ENCODE peak calls at places on chromosomes 13 and 19, in seven cellular contexts. Q is right atrium auricular region, R is heart right ventricle, L is HAP-1, J is left ventricle myocardium inferior, E is thoracic aorta, O is cardiac muscle cell. U is an unnamed sample. For H3K36me3, the result is how much of the 10 kb centered on the place peaks cover.

GRCh38 chr19:17942181-17942580 is 9.4 kb downstream of the CCDC124 start:
- DNase-seq in R (no peak), L (no peak), O (no peak), E (no peak), J (no peak), Q (no peak), U (no peak)

GRCh38 chr13:70330697-70331361 is 222.6 kb upstream of the KLHL1 start:
- DNase-seq in Q (no peak), L (no peak), O (no peak), J (no peak), E (no peak), R (no peak), U (no peak)

GRCh38 chr19:3783660-3784584 is 2.3 kb downstream of the MATK start:
- DNase-seq in E (no peak), O (no peak), R (no peak), Q (no peak), L (no peak), J (no peak), U (peak)

GRCh38 chr19:10217085-10217484 is 14.0 kb downstream of the S1PR2 start:
- DNase-seq in Q (no peak), L (no peak), O (no peak), E (no peak), R (no peak), J (no peak), U (no peak)

GRCh38 chr19:4414800-4415251 is 12.4 kb downstream of the CHAF1A start:
- DNase-seq in L (no peak), J (no peak), R (no peak), Q (no peak), E (no peak), O (no peak), U (no peak)

GRCh38 chr13:91185294-91185863 is 162.1 kb upstream of the MIR17HG start:
- DNase-seq in O (peak), L (no peak), R (no peak), Q (no peak), E (no peak), J (no peak), U (no peak)

GRCh38 chr19:50882188-50882587 is 8.9 kb downstream of the KLK2 start:
- DNase-seq in R (no peak), E (no peak), J (no peak), Q (no peak), O (no peak), L (no peak), U (no peak)

GRCh38 chr19:51372649-51373504 is at the start of gene NKG7:
- DNase-seq in Q (no peak), O (no peak), J (no peak), R (no peak), E (no peak), L (no peak), U (no peak)

GRCh38 chr13:50580684-50581305 is 262.7 kb downstream of the DLEU7 start:
- DNase-seq in Q (no peak), J (no peak), R (peak), O (peak), E (no peak), L (no peak), U (no peak)

GRCh38 chr13:40271511-40271910 is 394.9 kb downstream of the FOXO1 start:
- DNase-seq in Q (no peak), E (no peak), O (no peak), L (no peak), J (peak), R (peak), U (no peak)

GRCh38 chr13:20118268-20119140 is 42.3 kb downstream of the GJA3 start:
- DNase-seq in L (no peak), E (no peak), O (peak), Q (no peak), J (peak), R (peak), U (no peak)

GRCh38 chr13:114259974-114260373 is 21.4 kb upstream of the UPF3A start:
- DNase-seq in J (no peak), L (no peak), E (no peak), Q (no peak), R (no peak), O (no peak), U (no peak)
- H3K36me3 ChIP-seq in J (half or more), L (half or more), E (half or more), Q (half or more), R (under half), O (half or more), U (half or more)

GRCh38 chr19:16066611-16067104 is 9.6 kb upstream of the TPM4 start:
- DNase-seq in O (no peak), L (peak), Q (no peak), E (no peak), J (no peak), R (peak), U (no peak)
- H3K4me3 ChIP-seq in O (no peak), L (no peak), Q (no peak), E (peak), J (peak), R (no peak), U (peak)

DNA sequence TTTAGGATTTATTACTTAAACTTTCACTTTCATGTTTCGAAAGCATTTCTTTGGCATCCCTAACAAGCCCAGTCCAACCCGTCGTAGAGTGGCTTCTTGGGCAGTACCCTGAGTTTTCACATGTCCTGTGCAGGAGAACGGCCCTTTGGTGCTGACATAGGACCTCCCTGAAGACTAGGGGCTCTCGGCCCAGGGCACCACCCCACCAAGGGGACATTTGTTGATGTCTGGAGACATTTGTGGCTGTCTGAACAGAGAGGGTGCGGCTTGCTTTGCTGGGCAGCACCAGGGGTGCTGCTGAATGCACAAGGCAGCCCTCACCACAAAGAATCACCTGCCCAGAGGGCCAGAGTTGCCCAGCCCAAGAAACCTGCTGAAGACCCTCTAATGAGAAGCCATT is 30.6 kb downstream of the CUL4A start:
- DNase-seq in O (no peak), L (no peak), E (no peak), J (no peak), Q (no peak), R (no peak), U (no peak)
- H3K36me3 ChIP-seq in O (half or more), L (under half), E (half or more), J (half or more), Q (half or more), R (under half), U (half or more)

GRCh38 chr19:31349160-31349881 is at the start of gene TSHZ3:
- DNase-seq in O (peak), Q (peak), R (peak), J (peak), E (no peak), L (peak), U (peak)
- H3K4me3 ChIP-seq in O (peak), Q (peak), R (peak), J (peak), E (peak), L (peak), U (peak)

U was measured in RWPE2.